ENCODE peak calls at places on chromosomes 16 and 17, in eight cellular contexts. One of them, this sample, is unnamed.

GRCh38 chr17:1227917-1228751 is 42.1 kb upstream of the BHLHA9 start:
- DNase-seq in H1: no peak
- DNase-seq in A549: no peak
- DNase-seq in SK-N-SH: no peak
- DNase-seq in IMR-90: no peak
- DNase-seq in GM12878: peak
- DNase-seq in K562: no peak
- DNase-seq in HepG2: no peak
- DNase-seq in this sample: peak

GRCh38 chr17:33945641-33946546 is 309.2 kb upstream of the CCL2 start:
- DNase-seq in H1: no peak
- DNase-seq in A549: no peak
- DNase-seq in SK-N-SH: no peak
- DNase-seq in IMR-90: no peak
- DNase-seq in GM12878: no peak
- DNase-seq in K562: peak
- DNase-seq in HepG2: no peak
- DNase-seq in this sample: no peak

GRCh38 chr17:44198721-44199552 is 747 bp downstream of the ATXN7L3 start:
- DNase-seq in H1: no peak
- DNase-seq in A549: peak
- DNase-seq in SK-N-SH: peak
- DNase-seq in IMR-90: peak
- DNase-seq in GM12878: no peak
- DNase-seq in K562: peak
- DNase-seq in HepG2: no peak
- DNase-seq in this sample: peak

GRCh38 chr16:51851111-51851510 is 695.8 kb downstream of the TOX3 start:
- DNase-seq in H1: no peak
- DNase-seq in A549: no peak
- DNase-seq in SK-N-SH: no peak
- DNase-seq in IMR-90: no peak
- DNase-seq in GM12878: no peak
- DNase-seq in K562: no peak
- DNase-seq in HepG2: no peak
- DNase-seq in this sample: no peak

GRCh38 chr17:40536731-40537171 is 28.5 kb downstream of the CCR7 start:
- DNase-seq in H1: no peak
- DNase-seq in A549: peak
- DNase-seq in SK-N-SH: no peak
- DNase-seq in IMR-90: peak
- DNase-seq in GM12878: no peak
- DNase-seq in K562: no peak
- DNase-seq in HepG2: no peak
- DNase-seq in this sample: no peak

GRCh38 chr16:54236761-54237160 is 49.8 kb downstream of the IRX3 start:
- DNase-seq in H1: no peak
- DNase-seq in A549: no peak
- DNase-seq in SK-N-SH: no peak
- DNase-seq in IMR-90: peak
- DNase-seq in GM12878: no peak
- DNase-seq in K562: no peak
- DNase-seq in HepG2: no peak
- DNase-seq in this sample: no peak

GRCh38 chr16:71396589-71396988 is 38.1 kb downstream of the CALB2 start:
- DNase-seq in H1: no peak
- DNase-seq in A549: no peak
- DNase-seq in SK-N-SH: no peak
- DNase-seq in IMR-90: no peak
- DNase-seq in GM12878: no peak
- DNase-seq in K562: no peak
- DNase-seq in HepG2: no peak
- DNase-seq in this sample: no peak

GRCh38 chr17:73720187-73720834 is 76.1 kb upstream of the SDK2 start:
- DNase-seq in H1: no peak
- DNase-seq in A549: no peak
- DNase-seq in SK-N-SH: no peak
- DNase-seq in IMR-90: no peak
- DNase-seq in GM12878: no peak
- DNase-seq in K562: no peak
- DNase-seq in HepG2: peak
- DNase-seq in this sample: no peak

GRCh38 chr16:735982-736453 is 4.8 kb downstream of the CIAO3 start:
- DNase-seq in H1: no peak
- DNase-seq in A549: no peak
- DNase-seq in SK-N-SH: no peak
- DNase-seq in IMR-90: no peak
- DNase-seq in GM12878: no peak
- DNase-seq in K562: no peak
- DNase-seq in HepG2: no peak
- DNase-seq in this sample: no peak

GRCh38 chr16:14489460-14489859 is 140.6 kb downstream of the PARN start:
- DNase-seq in H1: no peak
- DNase-seq in A549: peak
- DNase-seq in SK-N-SH: peak
- DNase-seq in IMR-90: peak
- DNase-seq in GM12878: no peak
- DNase-seq in K562: peak
- DNase-seq in HepG2: peak
- DNase-seq in this sample: peak

GRCh38 chr17:51709867-51710266 is 448.6 kb downstream of the CA10 start:
- DNase-seq in H1: no peak
- DNase-seq in A549: no peak
- DNase-seq in SK-N-SH: no peak
- DNase-seq in IMR-90: no peak
- DNase-seq in GM12878: no peak
- DNase-seq in K562: no peak
- DNase-seq in HepG2: no peak
- DNase-seq in this sample: no peak

GRCh38 chr17:79045830-79046500 is 22.0 kb downstream of the C1QTNF1 start:
- DNase-seq in H1: peak
- DNase-seq in A549: peak
- DNase-seq in SK-N-SH: peak
- DNase-seq in IMR-90: peak
- DNase-seq in GM12878: no peak
- DNase-seq in K562: peak
- DNase-seq in HepG2: peak
- DNase-seq in this sample: peak
- TF ChIP-seq USF2 in H1: peak
- TF ChIP-seq USF2 in A549: no peak
- TF ChIP-seq USF2 in SK-N-SH: peak
- TF ChIP-seq USF2 in IMR-90: peak
- TF ChIP-seq USF2 in GM12878: no peak
- TF ChIP-seq USF2 in K562: peak
- TF ChIP-seq USF2 in HepG2: no peak
- TF ChIP-seq USF2 in this sample: peak

DNA sequence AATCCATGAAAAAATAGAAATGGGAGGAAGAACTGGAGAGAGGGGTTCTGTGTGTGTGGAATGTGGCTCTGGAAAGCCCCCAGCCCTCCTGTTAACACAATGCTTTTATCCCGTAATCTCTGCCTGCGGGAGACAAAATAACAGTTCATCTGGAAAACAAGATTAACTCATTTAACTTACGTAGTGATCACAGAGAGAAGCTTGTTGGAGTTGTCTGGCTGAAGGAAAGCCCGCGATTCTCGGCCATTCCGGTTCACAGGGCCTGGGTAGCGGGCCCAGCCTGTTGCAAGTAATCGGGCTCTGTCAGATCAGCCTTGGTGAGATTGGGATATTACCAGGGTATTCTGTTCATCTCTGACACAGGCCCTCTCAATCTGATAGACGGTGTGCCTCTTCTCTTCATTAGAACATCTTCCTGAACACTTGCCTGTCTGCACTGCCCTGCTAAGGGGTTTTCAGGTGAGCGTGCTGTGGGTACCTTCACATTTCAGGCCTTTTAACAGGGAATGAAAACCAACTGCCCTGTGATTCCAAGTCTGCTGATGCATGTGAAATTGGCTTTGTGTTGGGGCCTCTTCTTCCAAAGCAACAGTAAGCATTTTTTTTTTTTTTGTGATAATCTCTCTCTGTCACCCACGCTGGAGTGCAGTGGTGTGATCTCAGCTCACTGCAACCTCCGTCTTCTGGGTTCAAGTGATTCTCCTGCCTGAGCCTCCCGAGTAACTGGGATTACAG is 609.9 kb downstream of the WWOX start:
- DNase-seq in H1: no peak
- DNase-seq in A549: no peak
- DNase-seq in SK-N-SH: peak
- DNase-seq in IMR-90: no peak
- DNase-seq in GM12878: no peak
- DNase-seq in K562: no peak
- DNase-seq in HepG2: no peak
- DNase-seq in this sample: no peak
- TF ChIP-seq USF2 in H1: no peak
- TF ChIP-seq USF2 in A549: no peak
- TF ChIP-seq USF2 in SK-N-SH: no peak
- TF ChIP-seq USF2 in IMR-90: no peak
- TF ChIP-seq USF2 in GM12878: no peak
- TF ChIP-seq USF2 in K562: no peak
- TF ChIP-seq USF2 in HepG2: no peak
- TF ChIP-seq USF2 in this sample: no peak

GRCh38 chr16:66824006-66824405 is 6.8 kb downstream of the NAE1 start:
- DNase-seq in H1: no peak
- DNase-seq in A549: no peak
- DNase-seq in SK-N-SH: no peak
- DNase-seq in IMR-90: peak
- DNase-seq in GM12878: no peak
- DNase-seq in K562: no peak
- DNase-seq in HepG2: no peak
- DNase-seq in this sample: no peak
- TF ChIP-seq USF2 in H1: no peak
- TF ChIP-seq USF2 in A549: no peak
- TF ChIP-seq USF2 in SK-N-SH: no peak
- TF ChIP-seq USF2 in IMR-90: no peak
- TF ChIP-seq USF2 in GM12878: no peak
- TF ChIP-seq USF2 in K562: no peak
- TF ChIP-seq USF2 in HepG2: no peak
- TF ChIP-seq USF2 in this sample: no peak

GRCh38 chr16:13312063-13312462 is 410.7 kb downstream of the SHISA9 start:
- DNase-seq in H1: no peak
- DNase-seq in A549: no peak
- DNase-seq in SK-N-SH: no peak
- DNase-seq in IMR-90: no peak
- DNase-seq in GM12878: no peak
- DNase-seq in K562: no peak
- DNase-seq in HepG2: no peak
- DNase-seq in this sample: no peak

GRCh38 chr16:13307255-13307654 is 405.9 kb downstream of the SHISA9 start:
- DNase-seq in H1: no peak
- DNase-seq in A549: no peak
- DNase-seq in SK-N-SH: no peak
- DNase-seq in IMR-90: no peak
- DNase-seq in GM12878: no peak
- DNase-seq in K562: no peak
- DNase-seq in HepG2: no peak
- DNase-seq in this sample: no peak

GRCh38 chr16:13305019-13305755 is 403.8 kb downstream of the SHISA9 start:
- DNase-seq in H1: no peak
- DNase-seq in A549: no peak
- DNase-seq in SK-N-SH: no peak
- DNase-seq in IMR-90: no peak
- DNase-seq in GM12878: no peak
- DNase-seq in K562: no peak
- DNase-seq in HepG2: no peak
- DNase-seq in this sample: no peak

GRCh38 chr16:13306153-13306552 is 404.8 kb downstream of the SHISA9 start:
- DNase-seq in H1: no peak
- DNase-seq in A549: no peak
- DNase-seq in SK-N-SH: no peak
- DNase-seq in IMR-90: no peak
- DNase-seq in GM12878: no peak
- DNase-seq in K562: no peak
- DNase-seq in HepG2: no peak
- DNase-seq in this sample: no peak

GRCh38 chr16:13307861-13308260 is 406.5 kb downstream of the SHISA9 start:
- DNase-seq in H1: no peak
- DNase-seq in A549: no peak
- DNase-seq in SK-N-SH: no peak
- DNase-seq in IMR-90: no peak
- DNase-seq in GM12878: no peak
- DNase-seq in K562: no peak
- DNase-seq in HepG2: no peak
- DNase-seq in this sample: no peak
- TF ChIP-seq USF2 in H1: no peak
- TF ChIP-seq USF2 in A549: no peak
- TF ChIP-seq USF2 in SK-N-SH: no peak
- TF ChIP-seq USF2 in IMR-90: no peak
- TF ChIP-seq USF2 in GM12878: no peak
- TF ChIP-seq USF2 in K562: no peak
- TF ChIP-seq USF2 in HepG2: no peak
- TF ChIP-seq USF2 in this sample: no peak

DNA sequence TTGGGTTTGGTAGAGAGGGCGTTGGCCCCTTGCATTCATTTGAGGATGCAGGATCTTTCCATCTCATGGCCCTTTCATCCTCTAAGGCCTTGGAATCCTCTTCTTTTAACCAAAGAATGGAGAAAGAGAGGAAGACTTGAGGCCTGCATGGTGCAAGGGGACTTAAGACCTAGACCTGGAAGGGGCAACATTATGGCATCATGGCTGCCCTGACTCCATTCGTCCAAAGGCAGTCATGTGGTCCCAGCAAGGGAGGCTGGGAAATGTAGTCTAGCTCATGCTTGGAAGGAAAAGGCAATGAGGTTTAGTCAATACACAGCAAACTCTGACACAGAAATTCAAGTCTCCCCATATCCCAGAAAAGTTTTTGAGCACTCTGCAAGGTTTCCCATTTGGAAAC is 30.7 kb upstream of the CDRT4 start:
- DNase-seq in H1: no peak
- DNase-seq in A549: peak
- DNase-seq in SK-N-SH: peak
- DNase-seq in IMR-90: no peak
- DNase-seq in GM12878: no peak
- DNase-seq in K562: peak
- DNase-seq in HepG2: no peak
- DNase-seq in this sample: peak
- TF ChIP-seq USF2 in H1: peak
- TF ChIP-seq USF2 in A549: peak
- TF ChIP-seq USF2 in SK-N-SH: no peak
- TF ChIP-seq USF2 in IMR-90: peak
- TF ChIP-seq USF2 in GM12878: peak
- TF ChIP-seq USF2 in K562: peak
- TF ChIP-seq USF2 in HepG2: no peak
- TF ChIP-seq USF2 in this sample: peak

GRCh38 chr17:7560172-7561027 is 1.3 kb upstream of the SENP3 start:
- DNase-seq in H1: no peak
- DNase-seq in A549: peak
- DNase-seq in SK-N-SH: peak
- DNase-seq in IMR-90: peak
- DNase-seq in GM12878: no peak
- DNase-seq in K562: peak
- DNase-seq in HepG2: peak
- DNase-seq in this sample: peak
- TF ChIP-seq USF2 in H1: no peak
- TF ChIP-seq USF2 in A549: no peak
- TF ChIP-seq USF2 in SK-N-SH: no peak
- TF ChIP-seq USF2 in IMR-90: no peak
- TF ChIP-seq USF2 in GM12878: no peak
- TF ChIP-seq USF2 in K562: no peak
- TF ChIP-seq USF2 in HepG2: no peak
- TF ChIP-seq USF2 in this sample: no peak